ENCODE peak calls at places on chromosomes 5 and 9, in six cellular contexts. G is activated CD4-positive, alpha-beta memory T cell treated with anti-CD3 and anti-CD28 coated beads for 36 hours; S is Kasumi-1; D is MM.1S; F is stimulated activated CD4-positive, alpha-beta T cell treated with anti-CD3 and anti-CD28 coated beads, TNF-alpha, amount 100 ng/mL, for 24 hours; M is epithelial cell of esophagus. K is an unnamed sample.

GRCh38 chr5:159316519-159317383 is 13.5 kb downstream of the IL12B start:
- DNase-seq in G (peak; percentile 58), S (peak; percentile 42), F (peak; percentile 25), M (peak; percentile 74), D (peak; percentile 61), K (peak; percentile 55)

GRCh38 chr9:37053684-37054512 is 19.8 kb upstream of the PAX5 start:
- DNase-seq in G (no peak), M (no peak), S (no peak), F (no peak), D (no peak), K (no peak)

GRCh38 chr5:92518318-92518913 is 1062.6 kb downstream of the NR2F1-AS1 start:
- DNase-seq in G (no peak), M (peak; percentile 79), D (peak; percentile 72), F (no peak), S (peak; percentile 37), K (peak; percentile 18)

GRCh38 chr5:138789771-138790242 is 36.6 kb downstream of the CTNNA1 start:
- DNase-seq in S (peak; percentile 74), G (no peak), M (peak; percentile 42), D (peak; percentile 50), F (no peak), K (peak; percentile 42)

GRCh38 chr5:167678457-167678856 is 613.0 kb upstream of the WWC1 start:
- DNase-seq in F (no peak), S (no peak), D (no peak), M (no peak), G (no peak), K (no peak)

GRCh38 chr5:132256783-132257130 is 739 bp upstream of the PDLIM4 start:
- DNase-seq in S (no peak), D (no peak), F (no peak), M (no peak), G (no peak), K (no peak)

GRCh38 chr5:139787568-139788293 is 7.9 kb upstream of the PSD2 start:
- DNase-seq in F (peak; percentile 72), M (peak; percentile 70), S (peak; percentile 62), D (peak; percentile 80), G (peak; percentile 90), K (peak; percentile 88)

GRCh38 chr5:38878391-38879090 is 32.7 kb downstream of the OSMR start:
- DNase-seq in D (no peak), G (no peak), S (peak; percentile 19), F (no peak), M (no peak), K (peak; percentile 34)

K was measured in myocyte.